ENCODE peak calls at places on chromosomes 2 and 18, in eight cellular contexts. One of them, this sample, is unnamed. For H3K4me1, the result is how much of the 10 kb centered on the place peaks cover.

GRCh38 chr18:53745228-53745967 is 479.1 kb downstream of the MBD2 start:
- DNase-seq in transverse colon: no peak
- DNase-seq in stomach: no peak
- DNase-seq in body of pancreas: no peak
- DNase-seq in heart left ventricle: no peak
- DNase-seq in ovary: no peak
- DNase-seq in breast epithelium: no peak
- DNase-seq in thyroid gland: no peak
- DNase-seq in this sample: no peak

GRCh38 chr2:45919711-45920111 is 268.2 kb downstream of the PRKCE start:
- DNase-seq in transverse colon: no peak
- DNase-seq in stomach: no peak
- DNase-seq in body of pancreas: no peak
- DNase-seq in heart left ventricle: no peak
- DNase-seq in ovary: no peak
- DNase-seq in breast epithelium: peak
- DNase-seq in thyroid gland: no peak
- DNase-seq in this sample: no peak

GRCh38 chr2:176096243-176096985 is 3.2 kb upstream of the HOXD12 start:
- DNase-seq in transverse colon: no peak
- DNase-seq in stomach: no peak
- DNase-seq in body of pancreas: no peak
- DNase-seq in heart left ventricle: no peak
- DNase-seq in ovary: no peak
- DNase-seq in breast epithelium: no peak
- DNase-seq in thyroid gland: no peak
- DNase-seq in this sample: no peak

GRCh38 chr2:45681675-45682074 is 30.2 kb downstream of the PRKCE start:
- DNase-seq in transverse colon: no peak
- DNase-seq in stomach: peak
- DNase-seq in body of pancreas: peak
- DNase-seq in heart left ventricle: peak
- DNase-seq in ovary: no peak
- DNase-seq in breast epithelium: peak
- DNase-seq in thyroid gland: no peak
- DNase-seq in this sample: no peak

GRCh38 chr2:57881998-57882884 is 164.4 kb upstream of the VRK2 start:
- DNase-seq in transverse colon: peak
- DNase-seq in stomach: no peak
- DNase-seq in body of pancreas: no peak
- DNase-seq in heart left ventricle: no peak
- DNase-seq in ovary: no peak
- DNase-seq in breast epithelium: no peak
- DNase-seq in thyroid gland: no peak
- DNase-seq in this sample: no peak

GRCh38 chr18:62201870-62202269 is 14.8 kb downstream of the RELCH start:
- DNase-seq in transverse colon: no peak
- DNase-seq in stomach: no peak
- DNase-seq in body of pancreas: no peak
- DNase-seq in heart left ventricle: no peak
- DNase-seq in ovary: no peak
- DNase-seq in breast epithelium: no peak
- DNase-seq in thyroid gland: no peak
- DNase-seq in this sample: no peak

GRCh38 chr18:9482790-9483189 is 7.5 kb downstream of the RALBP1 start:
- DNase-seq in transverse colon: no peak
- DNase-seq in stomach: no peak
- DNase-seq in body of pancreas: no peak
- DNase-seq in heart left ventricle: no peak
- DNase-seq in ovary: no peak
- DNase-seq in breast epithelium: no peak
- DNase-seq in thyroid gland: no peak
- DNase-seq in this sample: no peak

GRCh38 chr2:164697688-164698290 is 76.5 kb upstream of the GRB14 start:
- DNase-seq in transverse colon: no peak
- DNase-seq in stomach: no peak
- DNase-seq in body of pancreas: no peak
- DNase-seq in heart left ventricle: no peak
- DNase-seq in ovary: no peak
- DNase-seq in breast epithelium: no peak
- DNase-seq in thyroid gland: no peak
- DNase-seq in this sample: no peak

GRCh38 chr2:43218221-43218549 is 8.2 kb downstream of the ZFP36L2 start:
- DNase-seq in transverse colon: no peak
- DNase-seq in stomach: no peak
- DNase-seq in body of pancreas: no peak
- DNase-seq in heart left ventricle: no peak
- DNase-seq in ovary: peak
- DNase-seq in breast epithelium: no peak
- DNase-seq in thyroid gland: peak
- DNase-seq in this sample: no peak

GRCh38 chr2:43220229-43220981 is 6.0 kb downstream of the ZFP36L2 start:
- DNase-seq in transverse colon: no peak
- DNase-seq in stomach: no peak
- DNase-seq in body of pancreas: no peak
- DNase-seq in heart left ventricle: no peak
- DNase-seq in ovary: no peak
- DNase-seq in breast epithelium: no peak
- DNase-seq in thyroid gland: peak
- DNase-seq in this sample: no peak

GRCh38 chr2:43220982-43221659 is 5.3 kb downstream of the ZFP36L2 start:
- DNase-seq in transverse colon: peak
- DNase-seq in stomach: peak
- DNase-seq in body of pancreas: peak
- DNase-seq in heart left ventricle: peak
- DNase-seq in ovary: peak
- DNase-seq in breast epithelium: peak
- DNase-seq in thyroid gland: peak
- DNase-seq in this sample: peak

GRCh38 chr2:43218550-43219382 is 7.6 kb downstream of the ZFP36L2 start:
- DNase-seq in transverse colon: peak
- DNase-seq in stomach: peak
- DNase-seq in body of pancreas: peak
- DNase-seq in heart left ventricle: peak
- DNase-seq in ovary: peak
- DNase-seq in breast epithelium: peak
- DNase-seq in thyroid gland: peak
- DNase-seq in this sample: peak

DNA sequence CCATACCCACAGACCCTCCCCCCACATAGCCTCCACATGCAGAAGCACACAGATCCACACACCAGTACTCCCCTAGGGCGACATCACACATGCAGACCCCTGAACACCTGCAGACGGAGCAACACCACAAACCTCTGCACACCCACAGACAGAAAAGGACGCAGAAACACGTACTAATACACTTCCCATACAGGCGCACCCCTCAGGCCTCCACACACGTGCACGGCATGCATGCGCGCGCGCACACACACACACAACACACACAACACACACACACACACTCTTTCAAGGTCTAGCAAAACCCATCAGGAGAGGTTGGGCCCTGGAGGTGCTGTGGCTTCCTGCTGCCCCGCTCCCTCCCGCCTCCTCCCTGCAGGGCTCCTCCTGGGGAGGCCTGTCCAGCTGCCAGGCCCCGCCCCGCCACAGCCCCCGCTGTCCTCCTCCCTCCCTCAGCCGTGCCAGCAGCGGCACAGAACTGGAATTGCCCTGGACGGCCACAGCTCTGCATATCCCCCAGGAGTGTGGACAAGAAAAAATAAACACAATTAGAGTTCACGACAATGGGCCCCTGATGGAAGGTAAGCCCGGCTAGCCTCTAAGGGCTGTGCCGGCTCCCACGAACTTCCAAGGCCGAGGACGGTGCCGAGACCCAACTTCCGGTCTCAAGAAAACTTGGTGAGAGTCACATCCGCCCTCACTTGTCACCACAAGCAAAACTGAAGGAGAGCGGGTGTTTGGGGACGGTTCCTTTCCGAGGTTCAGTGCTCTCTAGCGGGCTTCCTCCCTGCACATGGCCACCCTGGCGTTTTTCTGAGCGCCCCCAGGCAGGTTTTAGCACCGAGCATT is 6.8 kb downstream of the ZFP36L2 start:
- DNase-seq in transverse colon: peak
- DNase-seq in stomach: peak
- DNase-seq in body of pancreas: peak
- DNase-seq in heart left ventricle: peak
- DNase-seq in ovary: peak
- DNase-seq in breast epithelium: peak
- DNase-seq in thyroid gland: peak
- DNase-seq in this sample: peak
- TF ChIP-seq POLR2A in transverse colon: peak
- TF ChIP-seq POLR2A in stomach: no peak
- TF ChIP-seq POLR2A in body of pancreas: peak
- TF ChIP-seq POLR2A in heart left ventricle: no peak
- TF ChIP-seq POLR2A in ovary: peak
- TF ChIP-seq POLR2A in breast epithelium: no peak
- TF ChIP-seq POLR2A in thyroid gland: peak
- TF ChIP-seq POLR2A in this sample: no peak

GRCh38 chr2:38266382-38267051 is 110.6 kb downstream of the ATL2 start:
- DNase-seq in transverse colon: no peak
- DNase-seq in stomach: no peak
- DNase-seq in body of pancreas: no peak
- DNase-seq in heart left ventricle: no peak
- DNase-seq in ovary: no peak
- DNase-seq in breast epithelium: no peak
- DNase-seq in thyroid gland: no peak
- DNase-seq in this sample: no peak

GRCh38 chr2:38269421-38269820 is 107.7 kb downstream of the ATL2 start:
- DNase-seq in transverse colon: no peak
- DNase-seq in stomach: no peak
- DNase-seq in body of pancreas: no peak
- DNase-seq in heart left ventricle: no peak
- DNase-seq in ovary: no peak
- DNase-seq in breast epithelium: no peak
- DNase-seq in thyroid gland: no peak
- DNase-seq in this sample: no peak

GRCh38 chr2:38267270-38267925 is 109.7 kb downstream of the ATL2 start:
- DNase-seq in transverse colon: no peak
- DNase-seq in stomach: no peak
- DNase-seq in body of pancreas: no peak
- DNase-seq in heart left ventricle: no peak
- DNase-seq in ovary: no peak
- DNase-seq in breast epithelium: no peak
- DNase-seq in thyroid gland: no peak
- DNase-seq in this sample: no peak

GRCh38 chr2:38268691-38269309 is 108.3 kb downstream of the ATL2 start:
- DNase-seq in transverse colon: no peak
- DNase-seq in stomach: no peak
- DNase-seq in body of pancreas: no peak
- DNase-seq in heart left ventricle: no peak
- DNase-seq in ovary: no peak
- DNase-seq in breast epithelium: no peak
- DNase-seq in thyroid gland: no peak
- DNase-seq in this sample: no peak

DNA sequence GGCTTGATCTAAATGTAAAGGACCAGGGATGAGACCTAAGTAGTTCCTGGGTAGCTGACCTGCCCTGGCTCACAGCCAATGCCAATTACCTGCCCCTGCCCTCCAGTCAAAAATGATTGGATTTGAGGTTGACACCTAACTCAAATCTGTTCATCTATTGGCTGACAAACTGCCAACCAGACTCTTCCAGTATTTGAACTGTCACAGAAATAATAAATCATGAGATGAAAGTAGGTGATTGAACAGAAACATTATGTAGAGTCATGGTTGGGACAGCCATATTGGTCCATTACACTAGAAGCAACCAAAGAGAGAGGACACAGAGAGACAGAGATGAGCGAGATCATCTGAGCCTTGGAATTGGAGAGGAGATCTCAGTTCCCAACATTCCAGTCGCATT is 109.1 kb downstream of the ATL2 start:
- DNase-seq in transverse colon: no peak
- DNase-seq in stomach: no peak
- DNase-seq in body of pancreas: no peak
- DNase-seq in heart left ventricle: no peak
- DNase-seq in ovary: no peak
- DNase-seq in breast epithelium: no peak
- DNase-seq in thyroid gland: no peak
- DNase-seq in this sample: no peak
- H3K4me1 ChIP-seq in transverse colon: under half
- H3K4me1 ChIP-seq in stomach: under half
- H3K4me1 ChIP-seq in body of pancreas: under half
- H3K4me1 ChIP-seq in heart left ventricle: under half
- H3K4me1 ChIP-seq in ovary: under half
- H3K4me1 ChIP-seq in breast epithelium: under half
- H3K4me1 ChIP-seq in thyroid gland: under half
- H3K4me1 ChIP-seq in this sample: under half

GRCh38 chr2:159605441-159606178 is 10.7 kb downstream of the BAZ2B start:
- DNase-seq in transverse colon: no peak
- DNase-seq in stomach: no peak
- DNase-seq in body of pancreas: no peak
- DNase-seq in heart left ventricle: no peak
- DNase-seq in ovary: no peak
- DNase-seq in breast epithelium: no peak
- DNase-seq in thyroid gland: peak
- DNase-seq in this sample: no peak

GRCh38 chr2:159608108-159608507 is 8.2 kb downstream of the BAZ2B start:
- DNase-seq in transverse colon: no peak
- DNase-seq in stomach: no peak
- DNase-seq in body of pancreas: no peak
- DNase-seq in heart left ventricle: no peak
- DNase-seq in ovary: no peak
- DNase-seq in breast epithelium: no peak
- DNase-seq in thyroid gland: peak
- DNase-seq in this sample: no peak

GRCh38 chr2:159604159-159604558 is 12.2 kb downstream of the BAZ2B start:
- DNase-seq in transverse colon: no peak
- DNase-seq in stomach: no peak
- DNase-seq in body of pancreas: no peak
- DNase-seq in heart left ventricle: no peak
- DNase-seq in ovary: no peak
- DNase-seq in breast epithelium: no peak
- DNase-seq in thyroid gland: no peak
- DNase-seq in this sample: no peak

GRCh38 chr2:159608723-159609308 is 7.5 kb downstream of the BAZ2B start:
- DNase-seq in transverse colon: no peak
- DNase-seq in stomach: no peak
- DNase-seq in body of pancreas: no peak
- DNase-seq in heart left ventricle: no peak
- DNase-seq in ovary: no peak
- DNase-seq in breast epithelium: no peak
- DNase-seq in thyroid gland: no peak
- DNase-seq in this sample: no peak

DNA sequence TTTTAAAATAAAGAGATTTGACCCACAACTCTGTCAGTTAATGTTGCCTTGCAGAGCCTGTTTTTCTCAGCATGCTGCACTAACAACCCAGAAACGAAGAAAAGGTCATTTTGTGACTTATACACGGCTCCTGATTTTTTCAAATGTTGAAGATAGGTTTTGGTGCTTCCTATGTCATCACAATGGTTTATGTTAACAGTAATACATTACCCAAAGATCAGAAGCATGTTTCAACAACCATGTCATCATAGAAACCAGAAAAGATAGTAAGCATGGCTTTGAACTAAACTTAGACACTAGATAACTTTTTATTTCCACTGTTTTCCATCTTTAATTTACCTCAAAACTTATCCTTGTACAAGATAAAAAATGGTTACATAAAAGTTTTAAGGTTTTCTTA is 10.1 kb downstream of the BAZ2B start:
- DNase-seq in transverse colon: no peak
- DNase-seq in stomach: no peak
- DNase-seq in body of pancreas: no peak
- DNase-seq in heart left ventricle: no peak
- DNase-seq in ovary: no peak
- DNase-seq in breast epithelium: no peak
- DNase-seq in thyroid gland: no peak
- DNase-seq in this sample: no peak
- H3K27ac ChIP-seq in transverse colon: peak
- H3K27ac ChIP-seq in stomach: peak
- H3K27ac ChIP-seq in body of pancreas: peak
- H3K27ac ChIP-seq in heart left ventricle: peak
- H3K27ac ChIP-seq in ovary: no peak
- H3K27ac ChIP-seq in breast epithelium: peak
- H3K27ac ChIP-seq in thyroid gland: peak
- H3K27ac ChIP-seq in this sample: peak

GRCh38 chr2:241560883-241561474 is 2.4 kb downstream of the BOK start:
- DNase-seq in transverse colon: no peak
- DNase-seq in stomach: peak
- DNase-seq in body of pancreas: peak
- DNase-seq in heart left ventricle: no peak
- DNase-seq in ovary: peak
- DNase-seq in breast epithelium: no peak
- DNase-seq in thyroid gland: peak
- DNase-seq in this sample: no peak

GRCh38 chr2:241556734-241557133 is 1.8 kb upstream of the BOK start:
- DNase-seq in transverse colon: no peak
- DNase-seq in stomach: no peak
- DNase-seq in body of pancreas: no peak
- DNase-seq in heart left ventricle: no peak
- DNase-seq in ovary: no peak
- DNase-seq in breast epithelium: no peak
- DNase-seq in thyroid gland: no peak
- DNase-seq in this sample: no peak

GRCh38 chr2:241559489-241560180 is 1.1 kb downstream of the BOK start:
- DNase-seq in transverse colon: peak
- DNase-seq in stomach: peak
- DNase-seq in body of pancreas: peak
- DNase-seq in heart left ventricle: peak
- DNase-seq in ovary: peak
- DNase-seq in breast epithelium: no peak
- DNase-seq in thyroid gland: peak
- DNase-seq in this sample: no peak

GRCh38 chr2:241560181-241560882 is 1.8 kb downstream of the BOK start:
- DNase-seq in transverse colon: no peak
- DNase-seq in stomach: no peak
- DNase-seq in body of pancreas: no peak
- DNase-seq in heart left ventricle: no peak
- DNase-seq in ovary: no peak
- DNase-seq in breast epithelium: no peak
- DNase-seq in thyroid gland: no peak
- DNase-seq in this sample: no peak

DNA sequence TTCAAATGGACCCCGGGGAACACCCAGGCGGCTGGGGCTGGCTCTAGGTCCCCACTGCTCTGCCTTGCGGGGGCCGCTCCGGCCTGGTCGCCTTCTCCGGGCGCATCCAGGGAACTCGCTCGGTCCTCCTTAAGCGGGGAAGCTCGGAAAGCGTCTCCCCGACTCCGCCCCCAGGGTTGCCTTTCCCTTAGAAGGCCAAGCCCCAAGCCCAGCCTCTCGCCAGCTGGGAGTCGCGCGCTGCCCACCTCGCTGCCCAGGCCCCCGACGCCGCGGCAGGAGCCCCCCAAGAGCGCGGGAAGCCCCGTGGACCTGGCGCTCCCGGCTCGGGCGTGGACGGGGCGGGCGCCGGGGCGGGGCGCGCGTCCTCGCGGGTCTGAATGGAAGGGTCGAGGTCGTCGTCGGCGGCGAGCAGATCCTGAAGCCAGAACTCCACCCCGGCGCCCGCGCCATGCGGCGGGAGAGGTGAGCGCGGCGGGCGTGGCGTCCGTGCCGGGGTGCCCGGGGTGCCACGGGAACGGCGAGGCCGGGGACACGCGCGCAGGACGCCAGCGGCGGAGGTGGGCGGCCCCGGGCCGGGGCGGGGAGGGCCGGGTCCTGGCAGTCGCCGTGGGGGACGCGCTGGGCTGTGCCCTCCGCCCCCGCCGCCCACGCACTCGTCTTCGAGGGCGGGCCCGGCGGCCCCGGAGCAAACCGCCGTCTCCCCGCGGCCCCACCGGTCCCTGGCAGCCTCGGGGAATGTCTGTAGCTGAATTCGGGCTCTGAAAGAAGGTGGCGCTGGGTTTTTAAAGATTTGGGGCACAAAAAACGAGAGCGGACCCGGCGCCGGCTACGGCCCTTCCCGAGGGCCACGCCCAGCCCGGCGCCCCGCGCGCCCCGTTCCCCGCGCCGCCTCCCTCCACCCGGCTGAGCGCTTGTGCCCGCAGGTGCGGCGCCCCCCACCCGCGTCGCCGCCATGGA is at the start of gene BOK:
- DNase-seq in transverse colon: peak
- DNase-seq in stomach: peak
- DNase-seq in body of pancreas: peak
- DNase-seq in heart left ventricle: peak
- DNase-seq in ovary: peak
- DNase-seq in breast epithelium: peak
- DNase-seq in thyroid gland: peak
- DNase-seq in this sample: no peak
- TF ChIP-seq POLR2A in transverse colon: no peak
- TF ChIP-seq POLR2A in stomach: no peak
- TF ChIP-seq POLR2A in body of pancreas: no peak
- TF ChIP-seq POLR2A in heart left ventricle: no peak
- TF ChIP-seq POLR2A in ovary: no peak
- TF ChIP-seq POLR2A in breast epithelium: no peak
- TF ChIP-seq POLR2A in thyroid gland: peak
- TF ChIP-seq POLR2A in this sample: no peak